ENCODE peak calls at places on chromosomes 2 and 18, in four cellular contexts. M is Calu3, N is MM.1S, X is nephron progenitor cell. H is an unnamed sample.
A peak's percentile ranks its signal among the peaks of the same experiment; 100 is the strongest.

GRCh38 chr2:105896765-105897163 is 152.1 kb downstream of the NCK2 start:
- DNase-seq in N (no peak), X (no peak), M (no peak), H (no peak)

GRCh38 chr18:50143891-50144290 is 51.1 kb downstream of the MYO5B start:
- DNase-seq in X (no peak), M (peak; percentile 48), N (no peak), H (no peak)

GRCh38 chr2:174004900-174005605 is 39.9 kb upstream of the SP3 start:
- DNase-seq in X (no peak), N (no peak), M (no peak), H (peak; percentile 42)

GRCh38 chr2:190953257-190953656 is 60.7 kb downstream of the STAT1 start:
- DNase-seq in X (no peak), M (no peak), N (no peak), H (no peak)

GRCh38 chr2:84865181-84865783 is 15.6 kb downstream of the TRABD2A start:
- DNase-seq in M (no peak), N (peak; percentile 77), X (no peak), H (peak; percentile 61)

GRCh38 chr2:46909771-46910419 is 5.7 kb downstream of the MCFD2 start:
- DNase-seq in X (no peak), M (peak; percentile 64), N (peak; percentile 69), H (peak; percentile 76)

GRCh38 chr2:45497355-45497754 is 113.7 kb downstream of the SRBD1 start:
- DNase-seq in X (no peak), N (peak; percentile 68), M (no peak), H (peak; percentile 35)

GRCh38 chr2:112870851-112871830 is 34.6 kb upstream of the IL1B start:
- DNase-seq in M (no peak), X (no peak), N (no peak), H (no peak)

GRCh38 chr18:58640428-58640805 is 11.5 kb upstream of the ALPK2 start:
- DNase-seq in M (no peak), N (no peak), X (no peak), H (no peak)

GRCh38 chr2:105104208-105104731 is 66.4 kb downstream of the MRPS9 start:
- DNase-seq in N (no peak), X (no peak), M (no peak), H (no peak)

GRCh38 chr2:109174626-109175349 is 45.8 kb downstream of the SH3RF3 start:
- DNase-seq in X (no peak), N (no peak), M (no peak), H (no peak)

GRCh38 chr2:176646033-176646615 is 376.9 kb downstream of the MTX2 start:
- DNase-seq in M (no peak), X (no peak), N (no peak), H (no peak)

GRCh38 chr2:79882548-79882947 is 369.7 kb downstream of the CTNNA2 start:
- DNase-seq in M (no peak), N (no peak), X (no peak), H (no peak)

GRCh38 chr2:29050591-29050990 is 23.7 kb downstream of the PCARE start:
- DNase-seq in M (no peak), N (no peak), X (no peak), H (no peak)

GRCh38 chr2:177778472-177778871 is 294.1 kb downstream of the PDE11A start:
- DNase-seq in M (no peak), N (no peak), X (no peak), H (no peak)

GRCh38 chr2:159065891-159066290 is 97.5 kb downstream of the TANC1 start:
- DNase-seq in X (no peak), M (no peak), N (no peak), H (no peak)

GRCh38 chr18:45320724-45321123 is 294.6 kb upstream of the SLC14A2 start:
- DNase-seq in N (no peak), M (no peak), X (no peak), H (no peak)

GRCh38 chr2:174722942-174723598 is 41.2 kb downstream of the CHRNA1 start:
- DNase-seq in N (no peak), M (no peak), X (no peak), H (no peak)

GRCh38 chr2:8922431-8922830 is 81.1 kb downstream of the MBOAT2 start:
- DNase-seq in M (no peak), X (no peak), N (no peak), H (no peak)

GRCh38 chr2:133862400-133862977 is 294.2 kb upstream of the NCKAP5 start:
- DNase-seq in X (no peak), M (no peak), N (no peak), H (no peak)

GRCh38 chr2:74281141-74281540 is 62.1 kb downstream of the SLC4A5 start:
- DNase-seq in X (no peak), M (no peak), N (no peak), H (no peak)

GRCh38 chr2:74275228-74275627 is 68.0 kb downstream of the SLC4A5 start:
- DNase-seq in X (no peak), N (no peak), M (no peak), H (no peak)

GRCh38 chr2:74278694-74279093 is 64.5 kb downstream of the SLC4A5 start:
- DNase-seq in M (no peak), N (no peak), X (no peak), H (no peak)

GRCh38 chr2:74281576-74281975 is 61.6 kb downstream of the SLC4A5 start:
- DNase-seq in X (no peak), N (no peak), M (no peak), H (no peak)

GRCh38 chr2:74278176-74278575 is 65.0 kb downstream of the SLC4A5 start:
- DNase-seq in N (no peak), M (no peak), X (no peak), H (no peak)
- TF ChIP-seq CTCF in N (no peak), M (no peak), X (no peak), H (no peak)

GRCh38 chr2:164495491-164496223 is 125.6 kb downstream of the GRB14 start:
- DNase-seq in X (no peak), M (peak; percentile 28), N (no peak), H (no peak)
- TF ChIP-seq CTCF in X (peak; percentile 67), M (no peak), N (peak; percentile 40), H (peak; percentile 23)

GRCh38 chr2:215811003-215811402 is 202.3 kb downstream of the MREG start:
- DNase-seq in X (no peak), M (no peak), N (no peak), H (no peak)

GRCh38 chr2:215811409-215812355 is 201.7 kb downstream of the MREG start:
- DNase-seq in X (no peak), M (no peak), N (peak; percentile 79), H (peak; percentile 55)

GRCh38 chr2:215805493-215805892 is 207.9 kb downstream of the MREG start:
- DNase-seq in M (no peak), N (no peak), X (no peak), H (no peak)

GRCh38 chr2:215808194-215808593 is 205.2 kb downstream of the MREG start:
- DNase-seq in M (no peak), N (no peak), X (no peak), H (no peak)

GRCh38 chr2:215808996-215809395 is 204.4 kb downstream of the MREG start:
- DNase-seq in X (no peak), M (no peak), N (no peak), H (no peak)
- TF ChIP-seq CTCF in X (no peak), M (no peak), N (no peak), H (no peak)

GRCh38 chr2:239396881-239397681 is 3.7 kb downstream of the HDAC4 start:
- DNase-seq in N (no peak), M (no peak), X (no peak), H (no peak)
- TF ChIP-seq CTCF in N (no peak), M (no peak), X (no peak), H (peak; percentile 29)

GRCh38 chr18:12534820-12535219 is 123.1 kb downstream of the SPIRE1 start:
- DNase-seq in X (no peak), N (no peak), M (no peak), H (no peak)

GRCh38 chr18:12532661-12533060 is 124.9 kb downstream of the PRELID3A start:
- DNase-seq in X (no peak), M (no peak), N (no peak), H (no peak)

GRCh38 chr18:12531747-12532146 is 124.0 kb downstream of the PRELID3A start:
- DNase-seq in M (no peak), X (no peak), N (no peak), H (no peak)
- TF ChIP-seq CTCF in M (no peak), X (no peak), N (no peak), H (no peak)

GRCh38 chr18:10015941-10016819 is 102.4 kb downstream of the VAPA start:
- DNase-seq in N (no peak), M (peak; percentile 27), X (no peak), H (no peak)
- TF ChIP-seq CTCF in N (no peak), M (no peak), X (no peak), H (no peak)

GRCh38 chr2:101741775-101742520 is 44.4 kb downstream of the MAP4K4 start:
- DNase-seq in M (peak; percentile 24), X (no peak), N (no peak), H (no peak)
- TF ChIP-seq CTCF in M (no peak), X (no peak), N (no peak), H (no peak)

DNA sequence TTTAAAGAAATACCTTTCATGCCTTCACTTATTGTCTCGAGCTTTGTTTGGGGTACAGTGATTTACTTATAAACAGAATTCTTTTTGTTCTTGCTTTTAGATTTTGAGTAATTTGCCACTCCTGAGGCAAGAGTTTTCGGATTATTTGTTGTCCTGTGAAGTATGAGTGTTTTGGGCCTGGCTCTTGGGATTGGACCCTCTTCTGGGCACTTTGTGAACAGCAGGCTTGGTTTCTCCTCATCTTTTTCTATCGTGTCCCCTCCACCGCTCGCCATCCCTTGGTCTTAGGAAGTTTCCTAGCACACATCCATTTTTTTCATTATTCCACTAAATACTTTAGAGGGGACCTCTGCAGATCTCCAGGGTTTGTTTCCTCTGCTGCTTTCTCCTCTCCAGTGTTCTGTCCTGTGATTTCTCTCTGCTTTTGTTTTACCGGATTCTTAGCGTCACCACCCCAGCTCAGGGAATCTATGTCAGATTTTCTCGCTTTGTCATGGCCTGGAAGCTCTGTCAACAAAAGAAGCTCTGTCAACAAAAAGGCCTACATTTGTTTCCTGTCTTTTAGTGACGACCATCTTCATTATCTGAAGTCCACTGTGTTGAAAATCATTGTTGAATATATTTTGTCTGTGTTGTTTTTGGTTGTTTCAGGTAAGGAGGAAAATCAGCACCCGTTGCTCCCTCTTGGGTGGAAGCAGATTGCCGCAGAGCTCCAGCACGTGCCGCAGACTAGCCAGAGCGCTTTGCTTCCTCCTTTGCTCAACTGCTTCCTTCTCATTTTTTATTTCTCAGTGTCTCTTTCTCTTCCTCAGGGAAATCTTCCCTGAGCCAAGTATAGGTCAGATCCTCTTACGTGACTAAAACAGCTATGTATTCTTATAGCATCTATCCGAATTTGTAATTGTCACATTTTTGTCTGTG is 27.8 kb downstream of the ANKRD62 start:
- DNase-seq in X (peak; percentile 32), N (no peak), M (no peak), H (no peak)
- TF ChIP-seq CTCF in X (peak; percentile 49), N (peak; percentile 18), M (no peak), H (no peak)

H was measured in GM10248.